ENCODE peak calls at places on chromosomes 5 and 9, in five cellular contexts. W is pancreas, K is prostate gland, M is colonic mucosa, D is HL-60. L is an unnamed sample.

GRCh38 chr5:109706065-109706464 is 16.3 kb downstream of the MAN2A1 start:
- DNase-seq in W (no peak), K (no peak), M (no peak), D (no peak), L (no peak)

GRCh38 chr9:113649054-113649453 is 185.5 kb downstream of the RGS3 start:
- DNase-seq in W (no peak), K (no peak), M (no peak), D (no peak), L (no peak)

GRCh38 chr9:26722755-26723154 is 169.8 kb downstream of the CAAP1 start:
- DNase-seq in W (no peak), K (no peak), M (no peak), D (no peak), L (no peak)

GRCh38 chr9:119707228-119707627 is 338.0 kb upstream of the BRINP1 start:
- DNase-seq in W (no peak), K (no peak), M (no peak), D (no peak), L (no peak)

GRCh38 chr9:104074876-104075275 is 19.2 kb upstream of the SMC2 start:
- DNase-seq in W (no peak), K (no peak), M (no peak), D (no peak), L (no peak)

GRCh38 chr5:5270958-5271605 is 131.0 kb downstream of the ADAMTS16 start:
- DNase-seq in W (peak; percentile 75), K (peak; percentile 48), M (peak; percentile 46), D (no peak), L (peak; percentile 66)

GRCh38 chr5:132019857-132020555 is 8.5 kb upstream of the ACSL6 start:
- DNase-seq in W (no peak), K (peak; percentile 2), M (no peak), D (no peak), L (peak; percentile 35)

GRCh38 chr5:139262414-139263139 is 31.0 kb upstream of the MATR3 start:
- DNase-seq in W (peak; percentile 79), K (peak; percentile 83), M (peak; percentile 83), D (peak; percentile 65), L (peak; percentile 85)

GRCh38 chr5:168898261-168898911 is 319.2 kb upstream of the PANK3 start:
- DNase-seq in W (no peak), K (no peak), M (no peak), D (no peak), L (no peak)

GRCh38 chr9:133268335-133269056 is 6.5 kb downstream of the ABO start:
- DNase-seq in W (no peak), K (no peak), M (peak; percentile 16), D (no peak), L (no peak)

GRCh38 chr9:73780916-73781315 is 629.3 kb downstream of the ANXA1 start:
- DNase-seq in W (no peak), K (no peak), M (no peak), D (no peak), L (no peak)

GRCh38 chr9:134570151-134570621 is 71.4 kb upstream of the COL5A1 start:
- DNase-seq in W (no peak), K (no peak), M (no peak), D (no peak), L (peak; percentile 6)

GRCh38 chr9:14437336-14438231 is 123.6 kb upstream of the NFIB start:
- DNase-seq in W (no peak), K (no peak), M (no peak), D (no peak), L (peak; percentile 24)

GRCh38 chr9:121178676-121179372 is 22.8 kb downstream of the RAB14 start:
- DNase-seq in W (no peak), K (no peak), M (no peak), D (no peak), L (no peak)

GRCh38 chr9:134475051-134475790 is 149.0 kb downstream of the RXRA start:
- DNase-seq in W (no peak), K (peak; percentile 64), M (peak; percentile 77), D (no peak), L (peak; percentile 79)

GRCh38 chr9:121916008-121916407 is 177.1 kb downstream of the TTLL11 start:
- DNase-seq in W (no peak), K (no peak), M (no peak), D (no peak), L (no peak)

GRCh38 chr9:95491543-95492330 is 25.0 kb downstream of the PTCH1 start:
- DNase-seq in W (no peak), K (no peak), M (no peak), D (no peak), L (no peak)

GRCh38 chr5:87399720-87400119 is 13.0 kb downstream of the CCNH start:
- DNase-seq in W (no peak), K (no peak), M (no peak), D (peak; percentile 1), L (no peak)

GRCh38 chr5:170986598-170986997 is 124.8 kb downstream of the RANBP17 start:
- DNase-seq in W (no peak), K (no peak), M (no peak), D (no peak), L (no peak)

GRCh38 chr9:88782931-88783451 is 208.3 kb upstream of the S1PR3 start:
- DNase-seq in W (no peak), K (no peak), M (no peak), D (no peak), L (no peak)

GRCh38 chr9:31394040-31394473 is 990.4 kb upstream of the ACO1 start:
- DNase-seq in W (no peak), K (no peak), M (no peak), D (no peak), L (no peak)

GRCh38 chr5:91367908-91368648 is 15.0 kb downstream of the ARRDC3 start:
- DNase-seq in W (no peak), K (no peak), M (no peak), D (no peak), L (no peak)

GRCh38 chr5:72472031-72472430 is 35.2 kb downstream of the ZNF366 start:
- DNase-seq in W (no peak), K (no peak), M (no peak), D (no peak), L (no peak)

GRCh38 chr9:87606921-87607521 is 109.4 kb downstream of the DAPK1 start:
- DNase-seq in W (no peak), K (no peak), M (no peak), D (no peak), L (no peak)

GRCh38 chr9:69975681-69976080 is 68.0 kb upstream of the MAMDC2 start:
- DNase-seq in W (no peak), K (no peak), M (no peak), D (no peak), L (no peak)

GRCh38 chr9:5790923-5791322 is 42.0 kb downstream of the ERMP1 start:
- DNase-seq in W (no peak), K (no peak), M (no peak), D (no peak), L (no peak)

GRCh38 chr9:26296910-26297309 is 595.7 kb downstream of the CAAP1 start:
- DNase-seq in W (no peak), K (no peak), M (no peak), D (no peak), L (no peak)

GRCh38 chr5:137348759-137349158 is 150.4 kb downstream of the SPOCK1 start:
- DNase-seq in W (no peak), K (no peak), M (no peak), D (no peak), L (no peak)

GRCh38 chr5:140113180-140113698 is 670 bp upstream of the PURA start:
- DNase-seq in W (peak; percentile 25), K (no peak), M (peak; percentile 29), D (no peak), L (peak; percentile 33)

GRCh38 chr9:130932220-130933069 is 6.6 kb downstream of the FIBCD1 start:
- DNase-seq in W (no peak), K (no peak), M (no peak), D (no peak), L (no peak)

GRCh38 chr5:129125819-129126218 is 31.3 kb downstream of the ISOC1 start:
- DNase-seq in W (no peak), K (no peak), M (no peak), D (no peak), L (no peak)

DNA sequence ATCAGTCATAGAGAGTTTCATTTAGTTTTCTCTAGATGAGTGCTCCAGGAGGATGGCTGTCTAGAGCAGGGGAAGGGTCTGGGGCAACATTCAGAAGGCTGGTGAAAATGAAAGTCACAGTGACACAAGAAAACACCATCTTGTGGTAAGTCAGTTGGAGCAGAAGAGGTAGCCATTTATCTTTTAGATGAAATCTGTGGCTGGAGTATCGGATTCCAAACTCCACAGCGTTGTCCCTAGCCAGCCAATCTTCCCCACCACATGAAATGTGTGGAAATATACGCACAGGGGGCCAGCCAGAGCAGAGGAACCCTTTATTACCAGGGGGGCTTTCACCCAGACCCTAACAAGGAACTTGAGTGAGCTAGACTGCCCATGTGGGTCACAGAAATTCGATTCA is 15.9 kb upstream of the TNFAIP8 start:
- DNase-seq in W (no peak), K (no peak), M (no peak), D (no peak), L (no peak)
- TF ChIP-seq CTCF in W (no peak), K (no peak), M (no peak), D (no peak), L (no peak)

DNA sequence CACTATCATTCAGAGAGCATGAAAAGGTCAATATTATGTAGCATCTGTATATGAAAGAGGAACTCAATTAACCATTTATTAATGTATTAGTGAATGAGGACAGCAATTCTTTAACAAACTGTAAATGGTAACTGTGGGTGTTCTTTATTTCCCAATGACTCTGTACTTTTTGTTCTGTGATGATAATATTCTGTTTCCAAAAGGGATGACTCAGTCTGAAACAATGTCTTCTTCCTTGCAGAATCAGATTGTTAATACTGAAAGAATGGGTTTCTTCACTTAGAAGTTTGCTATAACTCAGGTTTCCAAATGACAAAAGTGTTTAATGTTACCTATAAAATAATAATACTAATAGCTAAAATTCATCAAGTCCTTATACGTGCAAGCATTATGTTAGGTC is 1518.7 kb upstream of the WWC1 start:
- DNase-seq in W (no peak), K (no peak), M (no peak), D (no peak), L (no peak)
- H3K4me3 ChIP-seq in W (no peak overlapping the region), K (no peak overlapping the region), M (no peak overlapping the region), D (no peak overlapping the region), L (no peak overlapping the region)

GRCh38 chr9:80842976-80843506 is 846.3 kb downstream of the TLE1 start:
- DNase-seq in W (no peak), K (no peak), M (no peak), D (no peak), L (no peak)

GRCh38 chr9:80841888-80842287 is 847.5 kb downstream of the TLE1 start:
- DNase-seq in W (no peak), K (no peak), M (no peak), D (no peak), L (no peak)

GRCh38 chr9:80839821-80840670 is 849.3 kb downstream of the TLE1 start:
- DNase-seq in W (no peak), K (no peak), M (no peak), D (no peak), L (no peak)

GRCh38 chr9:80842383-80842782 is 847.0 kb downstream of the TLE1 start:
- DNase-seq in W (no peak), K (peak; percentile 4), M (no peak), D (no peak), L (no peak)
- TF ChIP-seq CTCF in W (no peak), K (no peak), M (no peak), D (no peak), L (no peak)

DNA sequence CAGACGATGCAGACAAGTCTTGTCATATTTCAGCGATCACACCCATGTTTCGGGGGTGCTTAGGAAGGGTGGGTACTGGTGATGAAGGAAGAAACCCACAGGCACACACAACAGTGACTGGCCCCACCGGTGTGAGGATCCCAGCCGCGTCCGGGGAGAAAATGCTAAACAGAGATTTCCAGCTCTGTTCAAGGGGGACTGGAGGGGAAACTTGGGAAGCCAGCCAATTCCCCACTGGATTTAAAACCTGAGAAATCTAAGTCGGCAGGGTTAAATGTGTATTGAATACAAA is 51.5 kb downstream of the CRB2 start:
- DNase-seq in W (no peak), K (no peak), M (no peak), D (no peak), L (peak; percentile 2)
- H3K4me3 ChIP-seq in W (no peak overlapping the region), K (no peak overlapping the region), M (no peak overlapping the region), D (no peak overlapping the region), L (no peak overlapping the region)

L was measured in mucosa of descending colon.